ENCODE peak calls at places on chromosomes 4 and X, in seven cellular contexts. One of them, this sample, is unnamed.

GRCh38 chr4:40548256-40548655 is 81.4 kb downstream of the RBM47 start:
- DNase-seq in hypothalamus: no peak
- DNase-seq in omental fat pad: no peak
- DNase-seq in mucosa of gallbladder: no peak
- DNase-seq in activated naive CD8-positive, alpha-beta T cell treated with anti-CD3 and anti-CD28 coated beads, Interleukin-2, amount 50 U/mL, for 24 hours: no peak
- DNase-seq in left cardiac atrium: no peak
- DNase-seq in cardiac fibroblast: peak
- DNase-seq in this sample: peak

GRCh38 chrX:50799531-50799961 is 14.4 kb downstream of the SHROOM4 start:
- DNase-seq in hypothalamus: no peak
- DNase-seq in omental fat pad: no peak
- DNase-seq in mucosa of gallbladder: no peak
- DNase-seq in activated naive CD8-positive, alpha-beta T cell treated with anti-CD3 and anti-CD28 coated beads, Interleukin-2, amount 50 U/mL, for 24 hours: no peak
- DNase-seq in left cardiac atrium: peak
- DNase-seq in cardiac fibroblast: peak
- DNase-seq in this sample: peak

GRCh38 chr4:14289708-14290107 is 662.2 kb upstream of the BOD1L1 start:
- DNase-seq in hypothalamus: no peak
- DNase-seq in omental fat pad: no peak
- DNase-seq in mucosa of gallbladder: no peak
- DNase-seq in activated naive CD8-positive, alpha-beta T cell treated with anti-CD3 and anti-CD28 coated beads, Interleukin-2, amount 50 U/mL, for 24 hours: no peak
- DNase-seq in left cardiac atrium: no peak
- DNase-seq in cardiac fibroblast: peak
- DNase-seq in this sample: no peak

GRCh38 chr4:88880501-88881226 is 176.3 kb downstream of the FAM13A start:
- DNase-seq in hypothalamus: no peak
- DNase-seq in omental fat pad: no peak
- DNase-seq in mucosa of gallbladder: no peak
- DNase-seq in activated naive CD8-positive, alpha-beta T cell treated with anti-CD3 and anti-CD28 coated beads, Interleukin-2, amount 50 U/mL, for 24 hours: no peak
- DNase-seq in left cardiac atrium: no peak
- DNase-seq in cardiac fibroblast: no peak
- DNase-seq in this sample: no peak

GRCh38 chrX:39677987-39678840 is 419.5 kb downstream of the BCOR start:
- DNase-seq in hypothalamus: peak
- DNase-seq in omental fat pad: no peak
- DNase-seq in mucosa of gallbladder: no peak
- DNase-seq in activated naive CD8-positive, alpha-beta T cell treated with anti-CD3 and anti-CD28 coated beads, Interleukin-2, amount 50 U/mL, for 24 hours: no peak
- DNase-seq in left cardiac atrium: no peak
- DNase-seq in cardiac fibroblast: no peak
- DNase-seq in this sample: no peak

GRCh38 chr4:26020896-26021295 is 106.9 kb downstream of the SMIM20 start:
- DNase-seq in hypothalamus: no peak
- DNase-seq in omental fat pad: no peak
- DNase-seq in mucosa of gallbladder: no peak
- DNase-seq in activated naive CD8-positive, alpha-beta T cell treated with anti-CD3 and anti-CD28 coated beads, Interleukin-2, amount 50 U/mL, for 24 hours: no peak
- DNase-seq in left cardiac atrium: no peak
- DNase-seq in cardiac fibroblast: peak
- DNase-seq in this sample: peak

GRCh38 chrX:72145181-72145580 is 13.5 kb upstream of the RTL5 start:
- DNase-seq in hypothalamus: no peak
- DNase-seq in omental fat pad: no peak
- DNase-seq in mucosa of gallbladder: no peak
- DNase-seq in activated naive CD8-positive, alpha-beta T cell treated with anti-CD3 and anti-CD28 coated beads, Interleukin-2, amount 50 U/mL, for 24 hours: no peak
- DNase-seq in left cardiac atrium: no peak
- DNase-seq in cardiac fibroblast: no peak
- DNase-seq in this sample: no peak

GRCh38 chr4:1871471-1872021 is 353 bp downstream of the NSD2 start:
- DNase-seq in hypothalamus: no peak
- DNase-seq in omental fat pad: no peak
- DNase-seq in mucosa of gallbladder: no peak
- DNase-seq in activated naive CD8-positive, alpha-beta T cell treated with anti-CD3 and anti-CD28 coated beads, Interleukin-2, amount 50 U/mL, for 24 hours: no peak
- DNase-seq in left cardiac atrium: peak
- DNase-seq in cardiac fibroblast: no peak
- DNase-seq in this sample: no peak

GRCh38 chrX:72621619-72622485 is 49.2 kb upstream of the HDAC8 start:
- DNase-seq in hypothalamus: no peak
- DNase-seq in omental fat pad: no peak
- DNase-seq in mucosa of gallbladder: no peak
- DNase-seq in activated naive CD8-positive, alpha-beta T cell treated with anti-CD3 and anti-CD28 coated beads, Interleukin-2, amount 50 U/mL, for 24 hours: no peak
- DNase-seq in left cardiac atrium: no peak
- DNase-seq in cardiac fibroblast: peak
- DNase-seq in this sample: peak

GRCh38 chr4:17058506-17058905 is 160.1 kb upstream of the LDB2 start:
- DNase-seq in hypothalamus: no peak
- DNase-seq in omental fat pad: no peak
- DNase-seq in mucosa of gallbladder: no peak
- DNase-seq in activated naive CD8-positive, alpha-beta T cell treated with anti-CD3 and anti-CD28 coated beads, Interleukin-2, amount 50 U/mL, for 24 hours: no peak
- DNase-seq in left cardiac atrium: peak
- DNase-seq in cardiac fibroblast: peak
- DNase-seq in this sample: no peak

GRCh38 chrX:40127052-40127451 is 29.3 kb upstream of the BCOR start:
- DNase-seq in hypothalamus: no peak
- DNase-seq in omental fat pad: no peak
- DNase-seq in mucosa of gallbladder: no peak
- DNase-seq in activated naive CD8-positive, alpha-beta T cell treated with anti-CD3 and anti-CD28 coated beads, Interleukin-2, amount 50 U/mL, for 24 hours: no peak
- DNase-seq in left cardiac atrium: no peak
- DNase-seq in cardiac fibroblast: peak
- DNase-seq in this sample: no peak

GRCh38 chr4:81472249-81473085 is 760 bp upstream of the RASGEF1B start:
- DNase-seq in hypothalamus: peak
- DNase-seq in omental fat pad: no peak
- DNase-seq in mucosa of gallbladder: peak
- DNase-seq in activated naive CD8-positive, alpha-beta T cell treated with anti-CD3 and anti-CD28 coated beads, Interleukin-2, amount 50 U/mL, for 24 hours: peak
- DNase-seq in left cardiac atrium: peak
- DNase-seq in cardiac fibroblast: peak
- DNase-seq in this sample: peak

GRCh38 chrX:11053351-11053750 is 57.8 kb upstream of the HCCS start:
- DNase-seq in hypothalamus: no peak
- DNase-seq in omental fat pad: no peak
- DNase-seq in mucosa of gallbladder: no peak
- DNase-seq in activated naive CD8-positive, alpha-beta T cell treated with anti-CD3 and anti-CD28 coated beads, Interleukin-2, amount 50 U/mL, for 24 hours: no peak
- DNase-seq in left cardiac atrium: no peak
- DNase-seq in cardiac fibroblast: no peak
- DNase-seq in this sample: no peak

GRCh38 chrX:9997524-9997923 is 30.4 kb downstream of the CLDN34 start:
- DNase-seq in hypothalamus: no peak
- DNase-seq in omental fat pad: no peak
- DNase-seq in mucosa of gallbladder: no peak
- DNase-seq in activated naive CD8-positive, alpha-beta T cell treated with anti-CD3 and anti-CD28 coated beads, Interleukin-2, amount 50 U/mL, for 24 hours: peak
- DNase-seq in left cardiac atrium: no peak
- DNase-seq in cardiac fibroblast: no peak
- DNase-seq in this sample: no peak

GRCh38 chr4:138050601-138051000 is 191.5 kb downstream of the SLC7A11 start:
- DNase-seq in hypothalamus: no peak
- DNase-seq in omental fat pad: no peak
- DNase-seq in mucosa of gallbladder: no peak
- DNase-seq in activated naive CD8-positive, alpha-beta T cell treated with anti-CD3 and anti-CD28 coated beads, Interleukin-2, amount 50 U/mL, for 24 hours: no peak
- DNase-seq in left cardiac atrium: no peak
- DNase-seq in cardiac fibroblast: no peak
- DNase-seq in this sample: peak

GRCh38 chr4:38664704-38665401 is 854 bp downstream of the KLF3 start:
- DNase-seq in hypothalamus: peak
- DNase-seq in omental fat pad: no peak
- DNase-seq in mucosa of gallbladder: peak
- DNase-seq in activated naive CD8-positive, alpha-beta T cell treated with anti-CD3 and anti-CD28 coated beads, Interleukin-2, amount 50 U/mL, for 24 hours: peak
- DNase-seq in left cardiac atrium: peak
- DNase-seq in cardiac fibroblast: peak
- DNase-seq in this sample: no peak

GRCh38 chr4:185656467-185656890 is 121.2 kb upstream of the PDLIM3 start:
- DNase-seq in hypothalamus: peak
- DNase-seq in omental fat pad: no peak
- DNase-seq in mucosa of gallbladder: peak
- DNase-seq in activated naive CD8-positive, alpha-beta T cell treated with anti-CD3 and anti-CD28 coated beads, Interleukin-2, amount 50 U/mL, for 24 hours: no peak
- DNase-seq in left cardiac atrium: peak
- DNase-seq in cardiac fibroblast: peak
- DNase-seq in this sample: peak

GRCh38 chr4:24003926-24004325 is 114.1 kb upstream of the PPARGC1A start:
- DNase-seq in hypothalamus: no peak
- DNase-seq in omental fat pad: no peak
- DNase-seq in mucosa of gallbladder: no peak
- DNase-seq in activated naive CD8-positive, alpha-beta T cell treated with anti-CD3 and anti-CD28 coated beads, Interleukin-2, amount 50 U/mL, for 24 hours: no peak
- DNase-seq in left cardiac atrium: no peak
- DNase-seq in cardiac fibroblast: peak
- DNase-seq in this sample: no peak

GRCh38 chrX:10769165-10769564 is 148.8 kb upstream of the MID1 start:
- DNase-seq in hypothalamus: no peak
- DNase-seq in omental fat pad: no peak
- DNase-seq in mucosa of gallbladder: no peak
- DNase-seq in activated naive CD8-positive, alpha-beta T cell treated with anti-CD3 and anti-CD28 coated beads, Interleukin-2, amount 50 U/mL, for 24 hours: no peak
- DNase-seq in left cardiac atrium: no peak
- DNase-seq in cardiac fibroblast: peak
- DNase-seq in this sample: peak

GRCh38 chrX:69128573-69128972 is 36.7 kb downstream of the PJA1 start:
- DNase-seq in hypothalamus: peak
- DNase-seq in omental fat pad: no peak
- DNase-seq in mucosa of gallbladder: no peak
- DNase-seq in activated naive CD8-positive, alpha-beta T cell treated with anti-CD3 and anti-CD28 coated beads, Interleukin-2, amount 50 U/mL, for 24 hours: no peak
- DNase-seq in left cardiac atrium: peak
- DNase-seq in cardiac fibroblast: no peak
- DNase-seq in this sample: no peak

GRCh38 chr4:151418385-151418784 is 9.4 kb downstream of the FHIP1A start:
- DNase-seq in hypothalamus: no peak
- DNase-seq in omental fat pad: no peak
- DNase-seq in mucosa of gallbladder: peak
- DNase-seq in activated naive CD8-positive, alpha-beta T cell treated with anti-CD3 and anti-CD28 coated beads, Interleukin-2, amount 50 U/mL, for 24 hours: no peak
- DNase-seq in left cardiac atrium: no peak
- DNase-seq in cardiac fibroblast: peak
- DNase-seq in this sample: peak

GRCh38 chr4:7656244-7656800 is 221.6 kb upstream of the PSAPL1 start:
- DNase-seq in hypothalamus: no peak
- DNase-seq in omental fat pad: no peak
- DNase-seq in mucosa of gallbladder: no peak
- DNase-seq in activated naive CD8-positive, alpha-beta T cell treated with anti-CD3 and anti-CD28 coated beads, Interleukin-2, amount 50 U/mL, for 24 hours: no peak
- DNase-seq in left cardiac atrium: no peak
- DNase-seq in cardiac fibroblast: no peak
- DNase-seq in this sample: no peak

This sample was measured in brain microvascular endothelial cell.